ENCODE peak calls at places on chromosomes 1 and 21, in six cellular contexts. I is H9, B is H1, V is IMR-90, R is mesenchymal stem cell, F is mesendoderm. S is an unnamed sample.
A peak's percentile ranks its signal among the peaks of the same experiment; 100 is the strongest.

GRCh38 chr1:114009393-114009792 is 30.1 kb downstream of the OLFML3 start:
- DNase-seq in F (no peak), B (no peak), R (peak; percentile 85), V (peak; percentile 52), I (no peak), S (no peak)

GRCh38 chr1:35326228-35326627 is 57.7 kb downstream of the ZMYM4 start:
- DNase-seq in V (no peak), R (no peak), F (no peak), I (no peak), B (no peak), S (no peak)

GRCh38 chr1:218670875-218671274 is 325.7 kb downstream of the TGFB2 start:
- DNase-seq in V (no peak), B (no peak), R (no peak), I (no peak), F (no peak), S (no peak)

GRCh38 chr1:232385221-232385620 is 244.7 kb downstream of the SIPA1L2 start:
- DNase-seq in V (peak; percentile 83), R (peak; percentile 83), B (no peak), I (no peak), F (no peak), S (no peak)

GRCh38 chr1:65434760-65435159 is 14.3 kb downstream of the LEPR start:
- DNase-seq in V (no peak), I (no peak), B (no peak), R (no peak), F (peak; percentile 92), S (no peak)

GRCh38 chr1:9715536-9716226 is 64.2 kb downstream of the PIK3CD start:
- DNase-seq in V (no peak), R (no peak), F (no peak), I (no peak), B (no peak), S (no peak)

GRCh38 chr1:64969305-64970066 is 3.1 kb upstream of the JAK1 start:
- DNase-seq in V (peak; percentile 11), R (no peak), I (no peak), B (no peak), F (no peak), S (no peak)

GRCh38 chr1:25989860-25990650 is 7.8 kb downstream of the PAFAH2 start:
- DNase-seq in I (no peak), R (no peak), F (no peak), V (peak; percentile 12), B (no peak), S (no peak)

GRCh38 chr1:50822035-50822776 is 137.9 kb downstream of the FAF1 start:
- DNase-seq in R (no peak), F (no peak), I (no peak), B (no peak), V (peak; percentile 20), S (no peak)

GRCh38 chr1:10575616-10576015 is 100.9 kb downstream of the PEX14 start:
- DNase-seq in I (no peak), B (no peak), V (peak; percentile 79), F (no peak), R (peak; percentile 31), S (no peak)

GRCh38 chr21:45306832-45307571 is 19.3 kb upstream of the POFUT2 start:
- DNase-seq in F (no peak), V (peak; percentile 93), I (no peak), B (no peak), R (peak; percentile 91), S (no peak)

GRCh38 chr1:204254031-204254661 is 40.4 kb upstream of the GOLT1A start:
- DNase-seq in F (peak; percentile 28), B (no peak), R (peak; percentile 90), I (peak; percentile 46), V (peak; percentile 73), S (no peak)

GRCh38 chr1:107273515-107273914 is 132.7 kb downstream of the NTNG1 start:
- DNase-seq in F (no peak), V (no peak), B (no peak), I (no peak), R (no peak), S (no peak)

GRCh38 chr1:44628962-44629756 is 45.1 kb downstream of the TMEM53 start:
- DNase-seq in V (peak; percentile 96), R (peak; percentile 61), F (no peak), B (no peak), I (no peak), S (no peak)

GRCh38 chr1:199489594-199489993 is 537.9 kb upstream of the NR5A2 start:
- DNase-seq in F (no peak), B (no peak), R (no peak), V (no peak), I (no peak), S (no peak)

DNA sequence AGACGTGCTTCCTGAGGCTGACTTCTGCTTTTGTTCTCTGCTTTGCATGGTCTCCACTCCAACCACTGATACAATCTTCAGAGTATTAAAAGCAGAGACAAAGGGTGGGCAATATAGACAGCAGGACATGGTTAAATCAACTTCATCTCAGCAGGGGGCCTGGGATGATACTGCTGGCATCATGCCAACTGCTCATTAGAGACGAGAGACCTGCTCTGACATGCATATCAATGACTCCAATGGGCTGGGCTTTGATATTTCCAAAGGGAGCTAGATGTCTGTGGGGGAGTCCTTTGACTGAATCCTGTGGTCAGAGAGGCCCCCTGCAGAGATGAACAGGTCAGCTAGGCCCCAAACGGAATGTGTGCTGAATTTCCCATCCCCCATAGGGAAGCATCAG is 106.6 kb downstream of the ACTL8 start:
- DNase-seq in I (no peak), F (peak; percentile 31), B (no peak), V (no peak), R (no peak), S (no peak)
- H2BK15ac ChIP-seq in I (no peak overlapping the region), F (no peak overlapping the region), B (no peak overlapping the region), V (peak overlapping the region; percentile 57), R (no peak overlapping the region), S (no peak overlapping the region)

GRCh38 chr1:110616587-110616986 is 10.4 kb upstream of the KCNA2 start:
- DNase-seq in V (peak; percentile 10), R (no peak), F (peak; percentile 3), I (no peak), B (no peak), S (no peak)
- H3K4me2 ChIP-seq in V (no peak overlapping the region), R (no peak overlapping the region), F (no peak overlapping the region), I (no peak overlapping the region), B (no peak overlapping the region), S (no peak overlapping the region)

GRCh38 chr1:151515265-151515664 is 4.1 kb downstream of the CGN start:
- DNase-seq in I (no peak), V (no peak), R (no peak), B (no peak), F (no peak), S (no peak)

GRCh38 chr1:151512801-151513625 is 1.8 kb downstream of the CGN start:
- DNase-seq in I (peak; percentile 84), R (no peak), F (peak; percentile 93), V (no peak), B (no peak), S (no peak)

GRCh38 chr1:151514366-151514765 is 3.2 kb downstream of the CGN start:
- DNase-seq in B (no peak), F (no peak), V (no peak), I (no peak), R (no peak), S (no peak)

GRCh38 chr1:151512326-151512725 is 1.1 kb downstream of the CGN start:
- DNase-seq in B (no peak), F (peak; percentile 71), R (no peak), V (no peak), I (peak; percentile 40), S (no peak)

DNA sequence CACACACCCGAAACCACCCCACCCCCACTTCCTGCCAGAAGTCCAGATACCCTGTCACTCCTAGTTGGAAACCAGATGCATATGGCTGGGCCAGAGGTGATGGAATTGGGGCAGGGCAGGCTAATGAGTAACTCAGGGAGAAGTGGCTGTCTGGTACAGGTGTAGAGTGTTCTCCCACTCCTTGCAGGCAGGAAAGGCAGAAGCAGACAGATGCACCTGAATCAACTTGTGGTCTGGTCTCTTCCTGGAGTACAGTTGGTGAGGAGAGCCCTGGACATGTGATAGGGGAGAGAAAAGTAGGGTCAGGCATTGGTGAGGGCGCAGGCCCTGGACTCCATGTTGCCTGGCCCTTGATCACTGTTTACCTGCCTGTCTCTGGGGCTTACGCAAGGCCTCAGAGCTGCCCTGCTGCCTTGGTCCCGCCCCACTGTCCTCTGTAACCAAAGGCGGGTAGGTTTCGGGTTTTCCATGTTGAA is 2.5 kb downstream of the CGN start:
- DNase-seq in B (no peak), R (no peak), I (peak; percentile 46), V (peak; percentile 22), F (peak; percentile 80), S (no peak)
- H2AK5ac ChIP-seq in B (peak overlapping the region; percentile 88), R (no peak overlapping the region), I (no peak overlapping the region), V (no peak overlapping the region), F (no peak overlapping the region), S (peak overlapping the region; percentile 17)

GRCh38 chr1:37439672-37439995 is 34.7 kb upstream of the ZC3H12A start:
- DNase-seq in F (no peak), B (no peak), I (no peak), R (no peak), V (no peak), S (no peak)

GRCh38 chr1:37442139-37442538 is 32.2 kb upstream of the ZC3H12A start:
- DNase-seq in B (no peak), I (no peak), F (no peak), R (no peak), V (no peak), S (no peak)

GRCh38 chr1:37438971-37439671 is 35.3 kb upstream of the ZC3H12A start:
- DNase-seq in I (peak; percentile 41), F (no peak), B (no peak), V (no peak), R (no peak), S (no peak)

GRCh38 chr1:37442644-37443043 is 31.7 kb upstream of the ZC3H12A start:
- DNase-seq in I (no peak), V (no peak), F (no peak), B (no peak), R (no peak), S (no peak)

GRCh38 chr1:37441490-37441889 is 32.9 kb upstream of the ZC3H12A start:
- DNase-seq in V (no peak), F (no peak), I (no peak), B (no peak), R (no peak), S (no peak)
- H2BK15ac ChIP-seq in V (no peak overlapping the region), F (no peak overlapping the region), I (no peak overlapping the region), B (no peak overlapping the region), R (no peak overlapping the region), S (no peak overlapping the region)

GRCh38 chr1:46543761-46544560 is 7.5 kb downstream of the KNCN start:
- DNase-seq in V (no peak), R (no peak), B (no peak), F (no peak), I (no peak), S (no peak)
- H3K4me2 ChIP-seq in V (no peak overlapping the region), R (no peak overlapping the region), B (peak overlapping the region; percentile 75), F (peak overlapping the region; percentile 44), I (peak overlapping the region; percentile 44), S (peak overlapping the region; percentile 78)

GRCh38 chr1:60948486-60948885 is 133.9 kb upstream of the NFIA start:
- DNase-seq in B (no peak), V (no peak), R (no peak), F (no peak), I (no peak), S (no peak)
- H2AK5ac ChIP-seq in B (no peak overlapping the region), V (no peak overlapping the region), R (no peak overlapping the region), F (no peak overlapping the region), I (no peak overlapping the region), S (no peak overlapping the region)

S was measured in neuronal stem cell.